ENCODE peak calls at places on chromosomes 2 and 18, in four cellular contexts. P, D, W and Q are unnamed samples.

GRCh38 chr2:170942615-170943014 is 13.6 kb downstream of the GORASP2 start:
- DNase-seq in P (no peak), D (no peak), W (no peak), Q (no peak)

GRCh38 chr2:28436525-28437051 is 43.9 kb downstream of the FOSL2 start:
- DNase-seq in P (peak; percentile 28), D (no peak), W (no peak), Q (no peak)

GRCh38 chr2:105380432-105381118 is 18.3 kb downstream of the FHL2 start:
- DNase-seq in P (no peak), D (no peak), W (no peak), Q (no peak)

GRCh38 chr2:30666307-30666874 is 140.9 kb downstream of the CAPN13 start:
- DNase-seq in P (no peak), D (no peak), W (no peak), Q (peak; percentile 78)

GRCh38 chr2:215900203-215900611 is 113.1 kb downstream of the MREG start:
- DNase-seq in P (no peak), D (no peak), W (no peak), Q (peak; percentile 84)

GRCh38 chr2:204108874-204109295 is 172.3 kb downstream of the ICOS start:
- DNase-seq in P (no peak), D (no peak), W (no peak), Q (no peak)

GRCh38 chr2:169073972-169074751 is 4.8 kb downstream of the DHRS9 start:
- DNase-seq in P (no peak), D (no peak), W (no peak), Q (no peak)

GRCh38 chr18:57791911-57792310 is 11.2 kb downstream of the ATP8B1 start:
- DNase-seq in P (no peak), D (no peak), W (no peak), Q (no peak)

GRCh38 chr18:57447154-57447621 is 12.0 kb downstream of the ONECUT2 start:
- DNase-seq in P (no peak), D (peak; percentile 96), W (no peak), Q (no peak)

GRCh38 chr2:148656516-148656915 is 12.0 kb downstream of the EPC2 start:
- DNase-seq in P (no peak), D (no peak), W (no peak), Q (no peak)